ENCODE peak calls at places on chromosomes 1 and 21, in four cellular contexts. Y is sigmoid colon, C is HAP-1, D is heart left ventricle. H is an unnamed sample. For H3K4me1 and H3K36me3, the result is how much of the 10 kb centered on the place peaks cover.

GRCh38 chr1:232833966-232834535 is 28.8 kb downstream of the MAP10 start:
- DNase-seq in Y (no peak), C (no peak), D (no peak), H (no peak)

GRCh38 chr1:37473431-37474050 is 839 bp upstream of the ZC3H12A start:
- DNase-seq in Y (no peak), C (no peak), D (no peak), H (peak)

GRCh38 chr1:59952065-59952464 is 25.5 kb upstream of the CYP2J2 start:
- DNase-seq in Y (no peak), C (no peak), D (no peak), H (no peak)

GRCh38 chr1:89472253-89472652 is 52.4 kb upstream of the LRRC8B start:
- DNase-seq in Y (no peak), C (no peak), D (no peak), H (no peak)

GRCh38 chr1:41999884-42000283 is 81.2 kb upstream of the HIVEP3 start:
- DNase-seq in Y (no peak), C (no peak), D (no peak), H (no peak)

GRCh38 chr1:116508984-116509980 is 61.5 kb downstream of the CD58 start:
- DNase-seq in Y (no peak), C (no peak), D (no peak), H (no peak)

GRCh38 chr1:80375662-80376061 is 1369.1 kb upstream of the ADGRL4 start:
- DNase-seq in Y (no peak), C (no peak), D (no peak), H (no peak)

GRCh38 chr1:2104621-2105427 is 54.6 kb downstream of the PRKCZ start:
- DNase-seq in Y (no peak), C (no peak), D (peak), H (no peak)

GRCh38 chr1:157993179-157994080 is at the start of gene KIRREL1:
- DNase-seq in Y (peak), C (peak), D (peak), H (no peak)

GRCh38 chr21:45405819-45406762 is 1.1 kb downstream of the COL18A1 start:
- DNase-seq in Y (peak), C (peak), D (peak), H (no peak)

GRCh38 chr1:7975212-7975865 is 13.8 kb downstream of the PARK7 start:
- DNase-seq in Y (peak), C (peak), D (no peak), H (no peak)

GRCh38 chr1:248841702-248842395 is 3.8 kb downstream of the ZNF672 start:
- DNase-seq in Y (no peak), C (peak), D (no peak), H (peak)

GRCh38 chr1:156490401-156491032 is 10.1 kb downstream of the MEF2D start:
- DNase-seq in Y (no peak), C (no peak), D (peak), H (no peak)

GRCh38 chr1:156489166-156489934 is 11.2 kb downstream of the MEF2D start:
- DNase-seq in Y (peak), C (no peak), D (peak), H (peak)

GRCh38 chr1:156488566-156489165 is 11.9 kb downstream of the MEF2D start:
- DNase-seq in Y (no peak), C (no peak), D (no peak), H (no peak)

GRCh38 chr1:156491151-156491949 is 9.2 kb downstream of the MEF2D start:
- DNase-seq in Y (no peak), C (no peak), D (peak), H (no peak)

GRCh38 chr1:156489935-156490293 is 10.7 kb downstream of the MEF2D start:
- DNase-seq in Y (no peak), C (no peak), D (no peak), H (no peak)
- H3K4me1 ChIP-seq in Y (half or more), C (under half), D (half or more), H (half or more)

GRCh38 chr1:69088556-69088955 is 479.2 kb upstream of the LRRC7 start:
- DNase-seq in Y (no peak), C (no peak), D (no peak), H (no peak)
- H3K4me3 ChIP-seq in Y (no peak), C (no peak), D (no peak), H (no peak)

GRCh38 chr1:119735217-119735616 is 23.5 kb downstream of the PHGDH start:
- DNase-seq in Y (no peak), C (no peak), D (peak), H (no peak)

GRCh38 chr1:119732465-119733168 is 20.9 kb downstream of the PHGDH start:
- DNase-seq in Y (no peak), C (no peak), D (no peak), H (no peak)

GRCh38 chr1:119731060-119731459 is 19.3 kb downstream of the PHGDH start:
- DNase-seq in Y (no peak), C (no peak), D (no peak), H (no peak)

GRCh38 chr1:119731741-119732430 is 20.2 kb downstream of the PHGDH start:
- DNase-seq in Y (no peak), C (no peak), D (no peak), H (no peak)

GRCh38 chr1:119733754-119734153 is 22.0 kb downstream of the PHGDH start:
- DNase-seq in Y (no peak), C (no peak), D (no peak), H (no peak)
- H3K36me3 ChIP-seq in Y (under half), C (half or more), D (under half), H (under half)

GRCh38 chr1:113945329-113945728 is 16.2 kb downstream of the HIPK1 start:
- DNase-seq in Y (no peak), C (no peak), D (no peak), H (no peak)

GRCh38 chr1:113941245-113941559 is 12.1 kb downstream of the HIPK1 start:
- DNase-seq in Y (no peak), C (no peak), D (no peak), H (no peak)

GRCh38 chr1:113940365-113941244 is 11.5 kb downstream of the HIPK1 start:
- DNase-seq in Y (no peak), C (no peak), D (no peak), H (peak)

GRCh38 chr1:113942527-113942926 is 13.4 kb downstream of the HIPK1 start:
- DNase-seq in Y (no peak), C (no peak), D (no peak), H (no peak)

DNA sequence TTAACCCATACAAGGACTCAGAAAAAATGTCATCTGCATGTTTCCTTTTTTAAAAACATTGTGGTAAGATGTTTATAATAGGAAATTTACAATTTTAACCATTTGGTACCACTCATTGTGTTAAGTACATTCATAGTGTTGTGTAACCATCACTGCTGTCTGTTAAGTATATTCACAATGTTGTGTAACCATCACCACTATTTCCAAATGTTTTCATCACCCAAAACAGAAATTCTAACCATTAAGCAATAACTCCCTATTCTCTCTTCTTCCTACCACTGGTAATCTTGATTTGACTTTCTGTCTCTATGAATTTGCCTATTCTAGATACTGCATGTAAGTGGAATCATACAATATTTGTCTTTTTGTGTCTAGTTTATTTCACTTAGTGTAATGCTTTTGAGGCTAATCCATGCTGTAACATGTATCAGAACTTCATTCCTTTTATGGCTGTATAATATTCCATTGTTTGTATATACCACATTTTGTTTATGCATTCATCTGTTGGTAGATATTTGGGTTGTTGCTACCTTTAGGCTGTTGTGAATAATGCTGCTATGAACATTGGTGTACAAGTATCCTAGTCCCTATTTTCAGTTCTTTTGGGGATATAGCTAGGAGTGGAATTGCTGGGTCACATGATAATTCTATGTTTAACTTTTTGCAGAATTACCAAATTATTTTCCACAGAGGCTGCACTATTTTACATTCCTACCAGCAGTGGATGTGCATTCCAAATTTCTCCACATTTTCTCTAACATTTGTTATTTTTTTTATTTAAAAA is 14.1 kb downstream of the HIPK1 start:
- DNase-seq in Y (no peak), C (no peak), D (no peak), H (no peak)
- H3K4me1 ChIP-seq in Y (under half), C (under half), D (under half), H (half or more)

GRCh38 chr1:20323613-20323920 is 32.9 kb downstream of the VWA5B1 start:
- DNase-seq in Y (no peak), C (no peak), D (no peak), H (no peak)
- H3K4me3 ChIP-seq in Y (no peak), C (no peak), D (no peak), H (no peak)

GRCh38 chr1:201970334-201971159 is 11.9 kb upstream of the RNPEP start:
- DNase-seq in Y (no peak), C (no peak), D (no peak), H (no peak)
- H3K36me3 ChIP-seq in Y (under half), C (under half), D (under half), H (under half)

DNA sequence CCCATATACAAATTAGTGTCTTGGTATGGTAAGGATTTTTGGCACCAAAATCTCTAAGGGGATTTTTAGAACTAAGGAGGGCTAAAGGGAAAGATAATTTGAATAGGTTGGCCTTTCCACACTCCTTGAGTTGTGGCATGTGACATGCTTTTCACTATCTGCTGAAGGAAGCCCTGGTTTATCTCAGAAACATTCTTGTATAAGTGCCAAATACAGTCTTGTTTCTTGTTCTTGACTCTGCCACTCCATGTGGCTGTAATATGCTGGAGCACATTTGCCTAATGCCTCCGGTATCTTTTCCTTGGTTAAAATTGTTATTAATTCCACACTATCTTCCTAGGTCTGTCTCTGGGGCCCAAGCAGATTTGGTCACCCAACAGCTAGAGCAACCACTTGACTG is 457.0 kb downstream of the USP25 start:
- DNase-seq in Y (no peak), C (no peak), D (no peak), H (no peak)
- H3K4me1 ChIP-seq in Y (under half), C (under half), D (under half), H (under half)

DNA sequence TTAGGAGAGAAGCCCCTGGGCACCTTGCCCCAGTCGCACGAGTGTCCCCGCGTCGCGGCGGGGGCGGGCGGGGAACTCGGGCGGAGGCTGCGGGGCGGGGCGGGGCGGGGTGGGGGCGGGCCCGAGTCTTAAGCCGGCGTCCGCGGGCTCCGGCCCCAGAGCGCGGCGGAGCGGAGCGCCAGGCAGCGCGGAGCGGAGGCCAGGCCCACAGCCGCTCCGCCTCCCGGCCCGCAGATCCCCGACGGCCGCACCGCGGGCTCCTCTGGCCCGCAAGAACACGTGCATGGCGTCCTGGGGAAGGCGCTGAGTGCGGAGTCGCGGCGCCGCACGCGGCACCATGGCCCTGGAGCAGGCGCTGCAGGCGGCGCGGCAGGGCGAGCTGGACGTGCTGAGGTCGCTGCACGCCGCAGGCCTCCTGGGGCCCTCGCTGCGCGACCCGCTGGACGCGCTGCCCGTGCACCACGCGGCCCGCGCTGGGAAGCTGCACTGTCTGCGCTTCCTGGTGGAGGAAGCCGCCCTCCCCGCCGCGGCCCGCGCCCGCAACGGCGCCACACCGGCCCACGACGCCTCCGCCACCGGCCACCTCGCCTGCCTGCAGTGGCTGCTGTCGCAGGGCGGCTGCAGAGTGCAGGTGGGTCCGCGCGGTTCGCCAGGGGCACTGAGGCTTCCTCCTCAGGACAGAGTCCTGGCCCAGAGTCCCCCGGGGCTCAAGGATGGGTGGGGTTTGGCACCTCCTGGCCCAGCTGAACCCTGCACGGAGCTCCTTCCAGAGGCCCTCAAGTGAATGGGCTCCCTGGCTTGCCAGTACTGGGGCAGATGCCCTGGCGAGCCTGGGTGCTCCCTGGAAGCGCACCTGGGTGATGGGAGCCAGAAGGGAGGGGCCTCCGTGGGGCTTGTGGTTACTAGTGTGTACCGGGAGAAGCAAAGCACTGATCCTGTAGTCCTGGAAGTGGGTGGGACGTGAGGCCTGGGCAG is at the start of gene ESPN:
- DNase-seq in Y (no peak), C (no peak), D (no peak), H (no peak)
- H3K4me3 ChIP-seq in Y (peak), C (peak), D (peak), H (peak)

H was measured in CD4-positive, alpha-beta memory T cell.